ENCODE peak calls at places on chromosomes 13 and 19, in five cellular contexts. J is HS-27A; N is stimulated activated naive CD8-positive, alpha-beta T cell treated with anti-CD3 and anti-CD28 coated beads, Interleukin-15, Interleukin-2, amounts not matched to agents 100 U/mL and 50 U/mL, for 24 hours; I is iris pigment epithelial cell; R is HFFc6. S is an unnamed sample.

GRCh38 chr13:80871481-80871880 is 530.6 kb upstream of the SPRY2 start:
- DNase-seq in N (no peak), I (peak), J (no peak), R (no peak), S (no peak)

GRCh38 chr19:45417151-45417550 is 6.6 kb downstream of the ERCC1 start:
- DNase-seq in J (no peak), I (no peak), R (no peak), N (no peak), S (no peak)

GRCh38 chr19:42352216-42352892 is 26.9 kb downstream of the MEGF8 start:
- DNase-seq in J (no peak), N (peak), I (no peak), R (peak), S (peak)

GRCh38 chr19:3986260-3987041 is 1.2 kb upstream of the EEF2 start:
- DNase-seq in I (peak), N (peak), R (peak), J (no peak), S (no peak)

GRCh38 chr19:48325265-48325910 is at the start of gene EMP3:
- DNase-seq in I (peak), N (peak), R (peak), J (peak), S (peak)

GRCh38 chr13:113630804-113631203 is 27.2 kb downstream of the ATP4B start:
- DNase-seq in I (no peak), N (no peak), J (no peak), R (no peak), S (no peak)

GRCh38 chr13:111292710-111293485 is 27.5 kb upstream of the TEX29 start:
- DNase-seq in J (no peak), N (no peak), R (no peak), I (no peak), S (no peak)

GRCh38 chr19:54451331-54451871 is 2.4 kb downstream of the LENG8 start:
- DNase-seq in R (no peak), N (no peak), J (no peak), I (peak), S (no peak)

GRCh38 chr19:2636897-2637683 is 65.4 kb downstream of the GNG7 start:
- DNase-seq in R (peak), N (peak), J (no peak), I (peak), S (peak)

GRCh38 chr19:28700176-28700575 is 512.8 kb downstream of the UQCRFS1 start:
- DNase-seq in J (no peak), I (no peak), R (no peak), N (no peak), S (no peak)

GRCh38 chr13:60572003-60572792 is 175.2 kb downstream of the TDRD3 start:
- DNase-seq in I (peak), R (peak), J (no peak), N (no peak), S (no peak)

GRCh38 chr19:15264061-15264932 is 32.0 kb upstream of the EPHX3 start:
- DNase-seq in N (peak), I (peak), R (peak), J (no peak), S (peak)

GRCh38 chr19:525029-525428 is 6.5 kb upstream of the CDC34 start:
- DNase-seq in I (no peak), R (no peak), J (no peak), N (no peak), S (no peak)

S was measured in GM13976.